ENCODE peak calls at places on chromosome 9, in seven cellular contexts. X is tibial nerve, L is GM23338, M is IMR-90, K is A549, E is Peyer's patch, Q is cardiac muscle cell. U is an unnamed sample.

GRCh38 chr9:71352837-71353236 is 231.4 kb upstream of the TRPM3 start:
- DNase-seq in X (no peak), L (no peak), M (no peak), K (no peak), E (no peak), Q (no peak), U (no peak)

GRCh38 chr9:112061152-112061740 is 113.9 kb downstream of the SUSD1 start:
- DNase-seq in X (peak; percentile 44), L (no peak), M (peak; percentile 99), K (peak; percentile 81), E (peak; percentile 82), Q (peak; percentile 97), U (peak; percentile 75)

GRCh38 chr9:137449081-137449844 is 8.1 kb upstream of the ENTPD8 start:
- DNase-seq in X (no peak), L (no peak), M (no peak), K (no peak), E (no peak), Q (no peak), U (no peak)

GRCh38 chr9:94630833-94631232 is 8.5 kb downstream of the FBP1 start:
- DNase-seq in X (no peak), L (peak; percentile 36), M (no peak), K (no peak), E (no peak), Q (no peak), U (no peak)

GRCh38 chr9:76725885-76726284 is 38.4 kb upstream of the PCA3 start:
- DNase-seq in X (no peak), L (no peak), M (no peak), K (no peak), E (no peak), Q (no peak), U (no peak)

GRCh38 chr9:6226696-6227095 is 11.1 kb downstream of the IL33 start:
- DNase-seq in X (no peak), L (peak; percentile 42), M (peak; percentile 44), K (no peak), E (no peak), Q (peak; percentile 85), U (no peak)

GRCh38 chr9:108080285-108080684 is 590.7 kb upstream of the KLF4 start:
- DNase-seq in X (no peak), L (no peak), M (no peak), K (no peak), E (no peak), Q (no peak), U (no peak)

GRCh38 chr9:20357207-20357503 is 265.1 kb downstream of the MLLT3 start:
- DNase-seq in X (no peak), L (no peak), M (no peak), K (no peak), E (no peak), Q (no peak), U (no peak)

GRCh38 chr9:134413112-134413715 is 87.0 kb downstream of the RXRA start:
- DNase-seq in X (no peak), L (no peak), M (no peak), K (no peak), E (no peak), Q (no peak), U (no peak)

GRCh38 chr9:132311978-132312377 is 42.8 kb downstream of the SETX start:
- DNase-seq in X (no peak), L (no peak), M (peak; percentile 6), K (no peak), E (no peak), Q (no peak), U (no peak)

GRCh38 chr9:115106642-115107041 is 11.3 kb downstream of the TNC start:
- DNase-seq in X (no peak), L (no peak), M (peak; percentile 60), K (no peak), E (no peak), Q (no peak), U (no peak)

GRCh38 chr9:131214457-131214856 is 61.9 kb downstream of the FAM78A start:
- DNase-seq in X (no peak), L (no peak), M (peak; percentile 62), K (no peak), E (no peak), Q (no peak), U (no peak)

GRCh38 chr9:84990416-84990815 is 320.9 kb downstream of the NTRK2 start:
- DNase-seq in X (no peak), L (no peak), M (no peak), K (no peak), E (no peak), Q (peak; percentile 23), U (no peak)

GRCh38 chr9:85647571-85647970 is 94.2 kb downstream of the AGTPBP1 start:
- DNase-seq in X (no peak), L (no peak), M (no peak), K (no peak), E (no peak), Q (no peak), U (no peak)

GRCh38 chr9:110954822-110955291 is 83.4 kb downstream of the LPAR1 start:
- DNase-seq in X (no peak), L (no peak), M (peak; percentile 64), K (no peak), E (no peak), Q (no peak), U (no peak)

GRCh38 chr9:138063785-138064184 is 186.2 kb downstream of the CACNA1B start:
- DNase-seq in X (no peak), L (no peak), M (no peak), K (no peak), E (no peak), Q (no peak), U (no peak)

GRCh38 chr9:76271755-76272154 is 122.5 kb downstream of the RFK start:
- DNase-seq in X (no peak), L (no peak), M (peak; percentile 51), K (no peak), E (no peak), Q (no peak), U (no peak)

GRCh38 chr9:2821855-2822254 is 22.0 kb downstream of the PUM3 start:
- DNase-seq in X (no peak), L (no peak), M (no peak), K (no peak), E (no peak), Q (no peak), U (no peak)

GRCh38 chr9:79166005-79166404 is 405.8 kb upstream of the TLE4 start:
- DNase-seq in X (no peak), L (no peak), M (peak; percentile 20), K (no peak), E (no peak), Q (peak; percentile 78), U (no peak)

GRCh38 chr9:131875828-131876485 is 136.1 kb upstream of the RAPGEF1 start:
- DNase-seq in X (no peak), L (no peak), M (peak; percentile 57), K (no peak), E (no peak), Q (no peak), U (no peak)

GRCh38 chr9:81685763-81686613 is 3.4 kb downstream of the TLE1 start:
- DNase-seq in X (no peak), L (no peak), M (peak; percentile 55), K (no peak), E (no peak), Q (peak; percentile 65), U (no peak)

DNA sequence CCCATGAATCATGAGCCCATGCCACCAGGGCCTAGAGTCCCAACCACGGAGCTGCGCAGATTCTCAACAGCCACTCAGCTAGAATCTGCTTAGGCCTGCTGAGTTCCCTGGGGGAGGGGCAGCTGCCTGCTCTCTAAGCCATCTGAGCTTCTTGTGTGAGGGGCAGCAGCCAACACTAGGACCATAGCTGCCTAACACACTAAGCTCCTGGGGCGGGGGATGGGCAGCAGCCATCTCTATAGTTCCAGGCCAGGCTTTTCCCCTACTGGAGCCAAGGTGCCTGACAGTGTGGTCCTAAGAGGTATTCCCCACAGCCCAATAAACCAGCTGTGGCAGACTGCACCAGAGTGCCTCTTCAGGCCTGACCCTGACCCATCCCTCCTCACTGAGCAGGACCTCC is 255.9 kb upstream of the ACO1 start:
- DNase-seq in X (no peak), L (peak; percentile 20), M (no peak), K (no peak), E (no peak), Q (no peak), U (no peak)
- H3K4me1 ChIP-seq in X (no peaks in the 10 kb centered on the region), L (no peaks in the 10 kb centered on the region), M (no peaks in the 10 kb centered on the region), K (no peaks in the 10 kb centered on the region), E (no peaks in the 10 kb centered on the region), Q (no peaks in the 10 kb centered on the region), U (no peaks in the 10 kb centered on the region)

GRCh38 chr9:127568971-127569818 is 42.9 kb upstream of the STXBP1 start:
- DNase-seq in X (peak; percentile 67), L (peak; percentile 91), M (peak; percentile 72), K (peak; percentile 73), E (peak; percentile 89), Q (peak; percentile 90), U (peak; percentile 86)

GRCh38 chr9:127566351-127567001 is 45.6 kb upstream of the STXBP1 start:
- DNase-seq in X (no peak), L (no peak), M (no peak), K (no peak), E (peak; percentile 78), Q (no peak), U (no peak)

GRCh38 chr9:127567119-127567897 is 44.8 kb upstream of the STXBP1 start:
- DNase-seq in X (no peak), L (no peak), M (peak; percentile 44), K (no peak), E (peak; percentile 87), Q (no peak), U (no peak)

GRCh38 chr9:127568618-127568970 is 43.5 kb upstream of the STXBP1 start:
- DNase-seq in X (no peak), L (no peak), M (no peak), K (no peak), E (no peak), Q (no peak), U (no peak)

GRCh38 chr9:127567898-127568617 is 44.0 kb upstream of the STXBP1 start:
- DNase-seq in X (no peak), L (peak; percentile 72), M (no peak), K (no peak), E (no peak), Q (peak; percentile 27), U (no peak)
- H3K27ac ChIP-seq in X (peak overlapping the region; percentile 98), L (no peak overlapping the region), M (peak overlapping the region; percentile 97), K (peak overlapping the region; percentile 93), E (peak overlapping the region; percentile 98), Q (peak overlapping the region; percentile 90), U (peak overlapping the region; percentile 98)

DNA sequence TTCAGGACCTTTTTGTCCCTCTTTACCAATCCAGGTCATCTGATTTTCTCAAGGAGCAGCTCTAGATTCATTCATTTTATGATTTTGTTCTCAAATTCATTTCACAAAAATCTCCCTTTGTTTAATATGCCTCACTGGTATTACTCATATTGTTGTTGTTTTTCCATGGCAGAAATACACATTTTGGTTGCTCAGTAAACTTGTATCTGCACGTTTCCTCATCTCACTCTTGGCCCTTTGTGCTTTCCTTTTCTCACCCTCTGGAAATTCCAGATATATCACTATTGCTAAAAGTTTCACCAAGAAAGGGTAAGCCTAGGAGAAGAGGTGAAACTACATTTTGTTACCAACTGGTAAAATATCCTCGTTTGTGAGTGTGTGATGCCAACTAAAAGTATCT is 14.8 kb downstream of the ASPN start:
- DNase-seq in X (no peak), L (no peak), M (no peak), K (no peak), E (no peak), Q (no peak), U (no peak)
- H3K4me3 ChIP-seq in X (no peak overlapping the region), L (no peak overlapping the region), M (no peak overlapping the region), K (no peak overlapping the region), E (no peak overlapping the region), Q (no peak overlapping the region), U (no peak overlapping the region)

DNA sequence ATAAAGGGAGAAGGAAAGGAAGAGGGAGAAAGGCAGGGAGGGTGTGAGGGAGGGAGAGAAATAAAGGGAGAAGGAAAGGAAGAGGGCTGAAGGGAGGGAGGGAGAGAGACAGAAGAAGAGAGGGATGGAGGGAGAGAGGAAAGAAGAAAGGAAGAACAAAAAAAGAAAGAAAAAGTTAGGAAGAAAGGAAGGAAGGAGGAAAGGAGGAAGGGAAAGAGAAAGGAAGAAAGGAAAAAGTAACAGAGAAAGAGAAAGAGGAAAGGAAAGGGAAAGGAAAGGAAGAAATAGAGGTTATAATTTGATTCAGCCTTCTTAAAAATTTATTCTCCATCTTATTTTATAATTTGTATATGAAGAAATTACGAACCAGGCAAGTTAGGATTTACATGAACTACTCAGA is 836.6 kb upstream of the C9orf72 start:
- DNase-seq in X (no peak), L (no peak), M (no peak), K (no peak), E (no peak), Q (no peak), U (no peak)
- H3K4me1 ChIP-seq in X (no peaks in the 10 kb centered on the region), L (no peaks in the 10 kb centered on the region), M (no peaks in the 10 kb centered on the region), K (no peaks in the 10 kb centered on the region), E (no peaks in the 10 kb centered on the region), Q (peaks cover 8% of the 10 kb centered on the region), U (no peaks in the 10 kb centered on the region)

U was measured in RWPE2.